ENCODE peak calls at places on chromosomes 13 and 19, in five cellular contexts. E is stimulated activated CD8-positive, alpha-beta memory T cell treated with anti-CD3 and anti-CD28 coated beads, Interleukin-15, amount 100 ng/mL, for 1 hour; Q is ACHN; C is glomerular endothelial cell; K is left colon. Z is an unnamed sample.

GRCh38 chr19:17829855-17830566 is 8.7 kb upstream of the INSL3 start:
- DNase-seq in E (no peak), Q (peak; percentile 80), C (no peak), K (peak; percentile 60), Z (peak; percentile 94)

GRCh38 chr13:30346159-30346788 is 38.9 kb upstream of the KATNAL1 start:
- DNase-seq in E (peak; percentile 18), Q (no peak), C (no peak), K (peak; percentile 43), Z (no peak)

GRCh38 chr13:26531751-26532150 is 25.7 kb upstream of the WASF3 start:
- DNase-seq in E (no peak), Q (no peak), C (no peak), K (no peak), Z (no peak)

GRCh38 chr19:35098413-35099049 is 17.1 kb upstream of the FXYD3 start:
- DNase-seq in E (no peak), Q (no peak), C (no peak), K (no peak), Z (no peak)

GRCh38 chr19:16914421-16914820 is 25.6 kb downstream of the F2RL3 start:
- DNase-seq in E (no peak), Q (no peak), C (no peak), K (no peak), Z (no peak)

GRCh38 chr13:108213946-108214345 is 1.4 kb downstream of the LIG4 start:
- DNase-seq in E (no peak), Q (no peak), C (no peak), K (no peak), Z (no peak)

GRCh38 chr19:9847087-9847671 is 12.1 kb downstream of the PIN1 start:
- DNase-seq in E (no peak), Q (peak; percentile 67), C (peak; percentile 37), K (peak; percentile 55), Z (peak; percentile 77)

GRCh38 chr13:104014803-104015645 is 948.8 kb upstream of the SLC10A2 start:
- DNase-seq in E (no peak), Q (no peak), C (peak; percentile 73), K (no peak), Z (no peak)

GRCh38 chr13:36313047-36313969 is 15.7 kb upstream of the CCDC169 start:
- DNase-seq in E (no peak), Q (no peak), C (no peak), K (no peak), Z (no peak)

GRCh38 chr13:88068975-88069374 is 397.8 kb downstream of the SLITRK5 start:
- DNase-seq in E (no peak), Q (no peak), C (no peak), K (no peak), Z (peak; percentile 84)

GRCh38 chr19:37872383-37872782 is 34.0 kb downstream of the WDR87 start:
- DNase-seq in E (no peak), Q (no peak), C (no peak), K (no peak), Z (no peak)

GRCh38 chr13:101465877-101466276 is 13.4 kb downstream of the ITGBL1 start:
- DNase-seq in E (no peak), Q (no peak), C (no peak), K (no peak), Z (no peak)

GRCh38 chr19:11164278-11164677 is 8.7 kb upstream of the SPC24 start:
- DNase-seq in E (no peak), Q (no peak), C (no peak), K (no peak), Z (no peak)

GRCh38 chr19:15299568-15300409 is 32.5 kb downstream of the BRD4 start:
- DNase-seq in E (no peak), Q (no peak), C (no peak), K (no peak), Z (no peak)

GRCh38 chr13:47858678-47859050 is 142.4 kb downstream of the SUCLA2 start:
- DNase-seq in E (no peak), Q (no peak), C (no peak), K (no peak), Z (no peak)

GRCh38 chr13:79384022-79384610 is 21.9 kb downstream of the RBM26 start:
- DNase-seq in E (no peak), Q (no peak), C (no peak), K (no peak), Z (no peak)

GRCh38 chr13:100434010-100434763 is 154.4 kb downstream of the GGACT start:
- DNase-seq in E (no peak), Q (peak; percentile 76), C (no peak), K (no peak), Z (no peak)

GRCh38 chr19:52946322-52947310 is 16.1 kb downstream of the ZNF816 start:
- DNase-seq in E (no peak), Q (no peak), C (no peak), K (peak; percentile 90), Z (peak; percentile 99)

GRCh38 chr19:15372891-15373301 is 6.7 kb downstream of the AKAP8 start:
- DNase-seq in E (no peak), Q (no peak), C (no peak), K (no peak), Z (no peak)

GRCh38 chr19:28403698-28404099 is 809.3 kb downstream of the UQCRFS1 start:
- DNase-seq in E (no peak), Q (peak; percentile 26), C (no peak), K (no peak), Z (no peak)

GRCh38 chr13:20400774-20401173 is 124.9 kb downstream of the CRYL1 start:
- DNase-seq in E (no peak), Q (no peak), C (no peak), K (no peak), Z (no peak)

GRCh38 chr19:47523473-47523872 is 8.6 kb upstream of the NAPA start:
- DNase-seq in E (no peak), Q (no peak), C (no peak), K (no peak), Z (no peak)

GRCh38 chr13:38566023-38566422 is 120.9 kb upstream of the FREM2 start:
- DNase-seq in E (no peak), Q (no peak), C (no peak), K (no peak), Z (no peak)

GRCh38 chr13:114134944-114135610 is 2.7 kb upstream of the RASA3 start:
- DNase-seq in E (no peak), Q (no peak), C (no peak), K (peak; percentile 12), Z (no peak)

Z was measured in GM23338.